ENCODE peak calls at places on chromosomes 16 and 17, in four cellular contexts. M is fibroblast of lung, K is cardiac fibroblast, Z is HCT116. C is an unnamed sample.

GRCh38 chr17:62963296-62963695 is 2.7 kb upstream of the TANC2 start:
- DNase-seq in M (peak; percentile 93), K (no peak), Z (peak; percentile 75), C (no peak)

GRCh38 chr17:42340691-42341127 is 47.5 kb downstream of the STAT3 start:
- DNase-seq in M (no peak), K (no peak), Z (no peak), C (no peak)

GRCh38 chr16:31072540-31073072 is 1.4 kb downstream of the ZNF668 start:
- DNase-seq in M (peak; percentile 57), K (peak; percentile 43), Z (no peak), C (no peak)

GRCh38 chr16:19919142-19919541 is 34.5 kb upstream of the GPRC5B start:
- DNase-seq in M (no peak), K (no peak), Z (no peak), C (no peak)

GRCh38 chr17:63436523-63437110 is 9.5 kb downstream of the CYB561 start:
- DNase-seq in M (no peak), K (peak; percentile 47), Z (peak; percentile 37), C (no peak)

GRCh38 chr16:87006789-87007745 is 310.1 kb downstream of the C16orf95 start:
- DNase-seq in M (peak; percentile 17), K (no peak), Z (no peak), C (no peak)

GRCh38 chr17:7836596-7837374 is 2.8 kb downstream of the KDM6B start:
- DNase-seq in M (peak; percentile 90), K (peak; percentile 100), Z (peak; percentile 96), C (peak; percentile 96)

GRCh38 chr17:7045492-7046126 is 1.7 kb upstream of the SLC16A11 start:
- DNase-seq in M (peak; percentile 71), K (peak; percentile 90), Z (peak; percentile 67), C (peak; percentile 77)

GRCh38 chr16:22073350-22073749 is 19.0 kb upstream of the VWA3A start:
- DNase-seq in M (no peak), K (peak; percentile 12), Z (no peak), C (no peak)

GRCh38 chr16:56683424-56684162 is 1.3 kb downstream of the MT1X start:
- DNase-seq in M (no peak), K (no peak), Z (no peak), C (no peak)

GRCh38 chr16:69197573-69197972 is 10.6 kb downstream of the SNTB2 start:
- DNase-seq in M (no peak), K (no peak), Z (no peak), C (no peak)

GRCh38 chr16:66832661-66833305 is 2.0 kb upstream of the NAE1 start:
- DNase-seq in M (peak; percentile 48), K (no peak), Z (no peak), C (no peak)

GRCh38 chr17:50891577-50891989 is 25.4 kb upstream of the TOB1 start:
- DNase-seq in M (no peak), K (no peak), Z (no peak), C (no peak)

GRCh38 chr17:74380086-74380958 is 13.0 kb downstream of the GPR142 start:
- DNase-seq in M (no peak), K (no peak), Z (peak; percentile 54), C (no peak)
- H3K4me3 ChIP-seq in M (no peak overlapping the region), K (no peak overlapping the region), Z (peak overlapping the region; percentile 24), C (no peak overlapping the region)

DNA sequence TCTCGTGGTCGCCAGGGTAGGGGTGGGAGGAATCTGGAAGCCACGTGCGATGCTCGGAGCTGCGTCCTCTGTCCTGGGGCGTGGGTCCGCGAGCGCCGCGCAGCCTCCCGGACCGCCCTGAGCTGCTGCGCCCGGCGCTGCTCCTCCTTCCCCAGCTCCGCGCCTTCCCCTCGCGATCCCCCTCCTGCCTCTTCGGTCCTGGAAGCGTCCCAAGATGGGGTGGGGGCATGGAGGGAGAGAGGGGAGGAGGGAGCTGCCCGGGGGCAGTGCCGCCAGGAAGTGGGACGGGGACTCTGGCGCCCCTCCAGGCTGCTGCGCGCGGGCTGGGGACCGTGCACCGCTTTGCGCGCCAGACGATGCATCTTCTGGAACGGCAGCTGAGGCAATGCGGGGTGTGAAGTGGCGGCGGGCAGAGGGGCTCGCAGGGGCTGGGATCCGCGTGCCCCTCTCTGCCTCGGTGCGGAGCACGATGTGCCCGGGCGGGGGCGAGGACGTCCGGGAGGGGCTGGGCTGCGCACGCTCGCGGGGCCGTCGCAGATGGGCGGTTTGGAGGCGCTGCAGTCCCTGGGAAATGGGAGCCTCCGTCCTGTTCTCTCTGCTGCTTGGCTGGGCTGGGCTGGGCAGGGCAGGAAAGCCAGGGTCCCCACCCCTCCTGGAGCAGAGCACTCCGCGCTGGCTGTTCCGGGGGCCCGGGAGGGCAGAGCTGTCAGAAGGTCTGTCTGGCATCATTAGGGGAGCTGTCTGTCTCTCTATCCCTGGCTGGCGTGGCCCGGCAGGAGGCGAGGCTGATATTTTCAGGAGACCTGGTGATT is 388.0 kb downstream of the SEC14L1 start:
- DNase-seq in M (no peak), K (no peak), Z (no peak), C (no peak)
- H3K4me3 ChIP-seq in M (peak overlapping the region; percentile 20), K (peak overlapping the region; percentile 23), Z (no peak overlapping the region), C (peak overlapping the region; percentile 39)

DNA sequence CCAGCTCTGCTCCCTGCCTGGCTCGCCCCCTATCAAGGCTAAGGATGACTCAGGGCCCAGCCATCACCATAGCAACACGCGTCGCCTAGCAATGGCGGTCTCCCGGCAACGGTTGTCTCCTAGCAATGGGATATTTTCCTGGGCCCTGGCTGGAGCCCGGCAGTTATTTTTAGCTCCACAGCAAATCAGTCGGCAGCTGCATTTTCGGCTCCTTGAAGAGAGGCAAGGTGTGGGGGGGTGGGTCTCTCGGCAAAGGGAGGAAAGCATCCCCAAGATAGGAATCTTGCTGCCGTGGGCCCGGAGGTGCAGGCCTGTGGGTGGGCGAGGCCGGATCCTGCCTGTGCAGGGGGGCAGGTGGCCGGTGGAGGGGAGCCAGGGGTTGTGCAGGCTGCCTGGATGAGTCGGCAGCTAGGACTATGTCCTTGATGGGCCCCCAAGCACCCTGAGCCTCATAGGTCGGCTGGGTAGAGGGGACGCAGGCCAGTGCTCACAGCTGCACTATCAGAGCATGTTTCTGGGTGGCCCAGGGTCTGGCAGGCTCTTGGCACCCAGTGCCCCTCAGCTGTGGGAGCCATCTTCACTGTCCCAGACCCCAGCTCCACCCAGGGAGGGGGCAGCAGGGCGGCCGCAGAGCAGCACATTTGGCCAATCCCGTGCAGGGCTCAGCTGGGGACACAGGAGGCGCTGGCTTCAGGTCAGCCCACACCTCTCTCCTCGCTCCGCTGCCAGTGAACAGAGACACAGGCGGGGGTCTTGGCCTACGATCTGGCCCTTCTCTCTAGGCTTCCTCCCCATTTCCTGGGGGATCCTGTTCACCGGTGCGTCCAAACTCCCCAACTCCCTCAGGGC is 4.3 kb upstream of the FBXL16 start:
- DNase-seq in M (peak; percentile 87), K (peak; percentile 86), Z (no peak), C (no peak)
- H3K4me3 ChIP-seq in M (no peak overlapping the region), K (no peak overlapping the region), Z (no peak overlapping the region), C (no peak overlapping the region)

GRCh38 chr17:79607941-79608728 is 2.7 kb downstream of the RBFOX3 start:
- DNase-seq in M (peak; percentile 29), K (peak; percentile 21), Z (peak; percentile 12), C (no peak)

GRCh38 chr17:79608729-79609039 is 2.2 kb downstream of the RBFOX3 start:
- DNase-seq in M (no peak), K (no peak), Z (no peak), C (no peak)

GRCh38 chr17:79609175-79609589 is 1.7 kb downstream of the RBFOX3 start:
- DNase-seq in M (no peak), K (no peak), Z (no peak), C (no peak)

GRCh38 chr17:79610151-79610645 is 653 bp downstream of the RBFOX3 start:
- DNase-seq in M (no peak), K (no peak), Z (no peak), C (no peak)

GRCh38 chr17:79609616-79610150 is 1.2 kb downstream of the RBFOX3 start:
- DNase-seq in M (no peak), K (no peak), Z (no peak), C (no peak)
- H3K4me3 ChIP-seq in M (no peak overlapping the region), K (no peak overlapping the region), Z (no peak overlapping the region), C (no peak overlapping the region)

GRCh38 chr17:15384142-15384803 is 42.9 kb upstream of the TEKT3 start:
- DNase-seq in M (no peak), K (peak; percentile 86), Z (no peak), C (no peak)

GRCh38 chr17:15382866-15383265 is 41.5 kb upstream of the TEKT3 start:
- DNase-seq in M (no peak), K (no peak), Z (no peak), C (no peak)

GRCh38 chr17:15386083-15386482 is 44.7 kb upstream of the TEKT3 start:
- DNase-seq in M (no peak), K (no peak), Z (no peak), C (no peak)

GRCh38 chr17:15388356-15389046 is 47.1 kb upstream of the TEKT3 start:
- DNase-seq in M (no peak), K (no peak), Z (no peak), C (no peak)

GRCh38 chr17:15385305-15385704 is 43.9 kb upstream of the TEKT3 start:
- DNase-seq in M (no peak), K (no peak), Z (no peak), C (no peak)
- H3K4me3 ChIP-seq in M (no peak overlapping the region), K (no peak overlapping the region), Z (no peak overlapping the region), C (no peak overlapping the region)